ENCODE peak calls at places on chromosome 6, in six cellular contexts. One of them, this sample, is unnamed.

GRCh38 chr6:44697333-44697732 is 309.8 kb downstream of the CDC5L start:
- DNase-seq in right cardiac atrium: peak; percentile 43
- DNase-seq in activated T-cell treated with anti-CD3 and anti-CD28 coated beads, Interleukin-2, amount 50 U/mL, for 4 hours: no peak
- DNase-seq in fibroblast of lung: no peak
- DNase-seq in stimulated activated CD4-positive, alpha-beta T cell treated with anti-CD3 and anti-CD28 coated beads, Interleukin-15, amount 100 ng/mL, for 48 hours: no peak
- DNase-seq in NCI-H1694 treated with DMSO at 0.1 percent for 48 hours: no peak
- DNase-seq in this sample: no peak

GRCh38 chr6:153215242-153215641 is 84.2 kb upstream of the RGS17 start:
- DNase-seq in stimulated activated CD4-positive, alpha-beta T cell treated with anti-CD3 and anti-CD28 coated beads, Interleukin-15, amount 100 ng/mL, for 48 hours: no peak
- DNase-seq in activated T-cell treated with anti-CD3 and anti-CD28 coated beads, Interleukin-2, amount 50 U/mL, for 4 hours: no peak
- DNase-seq in NCI-H1694 treated with DMSO at 0.1 percent for 48 hours: no peak
- DNase-seq in right cardiac atrium: no peak
- DNase-seq in fibroblast of lung: no peak
- DNase-seq in this sample: no peak

GRCh38 chr6:2945069-2945452 is 26.3 kb downstream of the SERPINB6 start:
- DNase-seq in fibroblast of lung: no peak
- DNase-seq in right cardiac atrium: peak; percentile 18
- DNase-seq in NCI-H1694 treated with DMSO at 0.1 percent for 48 hours: no peak
- DNase-seq in activated T-cell treated with anti-CD3 and anti-CD28 coated beads, Interleukin-2, amount 50 U/mL, for 4 hours: no peak
- DNase-seq in stimulated activated CD4-positive, alpha-beta T cell treated with anti-CD3 and anti-CD28 coated beads, Interleukin-15, amount 100 ng/mL, for 48 hours: no peak
- DNase-seq in this sample: no peak

GRCh38 chr6:87182321-87182720 is 27.0 kb downstream of the ZNF292 start:
- DNase-seq in right cardiac atrium: no peak
- DNase-seq in activated T-cell treated with anti-CD3 and anti-CD28 coated beads, Interleukin-2, amount 50 U/mL, for 4 hours: no peak
- DNase-seq in fibroblast of lung: no peak
- DNase-seq in NCI-H1694 treated with DMSO at 0.1 percent for 48 hours: no peak
- DNase-seq in stimulated activated CD4-positive, alpha-beta T cell treated with anti-CD3 and anti-CD28 coated beads, Interleukin-15, amount 100 ng/mL, for 48 hours: no peak
- DNase-seq in this sample: no peak

GRCh38 chr6:159833556-159833955 is 33.5 kb downstream of the PNLDC1 start:
- DNase-seq in activated T-cell treated with anti-CD3 and anti-CD28 coated beads, Interleukin-2, amount 50 U/mL, for 4 hours: no peak
- DNase-seq in stimulated activated CD4-positive, alpha-beta T cell treated with anti-CD3 and anti-CD28 coated beads, Interleukin-15, amount 100 ng/mL, for 48 hours: no peak
- DNase-seq in fibroblast of lung: peak; percentile 5
- DNase-seq in NCI-H1694 treated with DMSO at 0.1 percent for 48 hours: no peak
- DNase-seq in right cardiac atrium: no peak
- DNase-seq in this sample: no peak

GRCh38 chr6:127267742-127268588 is 1.3 kb downstream of the RNF146 start:
- DNase-seq in activated T-cell treated with anti-CD3 and anti-CD28 coated beads, Interleukin-2, amount 50 U/mL, for 4 hours: no peak
- DNase-seq in stimulated activated CD4-positive, alpha-beta T cell treated with anti-CD3 and anti-CD28 coated beads, Interleukin-15, amount 100 ng/mL, for 48 hours: no peak
- DNase-seq in right cardiac atrium: peak; percentile 40
- DNase-seq in NCI-H1694 treated with DMSO at 0.1 percent for 48 hours: no peak
- DNase-seq in fibroblast of lung: no peak
- DNase-seq in this sample: no peak

GRCh38 chr6:141848029-141848890 is 284.5 kb upstream of the GJE1 start:
- DNase-seq in right cardiac atrium: no peak
- DNase-seq in activated T-cell treated with anti-CD3 and anti-CD28 coated beads, Interleukin-2, amount 50 U/mL, for 4 hours: no peak
- DNase-seq in stimulated activated CD4-positive, alpha-beta T cell treated with anti-CD3 and anti-CD28 coated beads, Interleukin-15, amount 100 ng/mL, for 48 hours: no peak
- DNase-seq in NCI-H1694 treated with DMSO at 0.1 percent for 48 hours: no peak
- DNase-seq in fibroblast of lung: peak; percentile 32
- DNase-seq in this sample: no peak

GRCh38 chr6:110800839-110801196 is 14.5 kb downstream of the CDK19 start:
- DNase-seq in NCI-H1694 treated with DMSO at 0.1 percent for 48 hours: no peak
- DNase-seq in stimulated activated CD4-positive, alpha-beta T cell treated with anti-CD3 and anti-CD28 coated beads, Interleukin-15, amount 100 ng/mL, for 48 hours: no peak
- DNase-seq in activated T-cell treated with anti-CD3 and anti-CD28 coated beads, Interleukin-2, amount 50 U/mL, for 4 hours: no peak
- DNase-seq in fibroblast of lung: no peak
- DNase-seq in right cardiac atrium: no peak
- DNase-seq in this sample: no peak

GRCh38 chr6:155660243-155660977 is 204.8 kb upstream of the NOX3 start:
- DNase-seq in NCI-H1694 treated with DMSO at 0.1 percent for 48 hours: no peak
- DNase-seq in fibroblast of lung: no peak
- DNase-seq in activated T-cell treated with anti-CD3 and anti-CD28 coated beads, Interleukin-2, amount 50 U/mL, for 4 hours: no peak
- DNase-seq in right cardiac atrium: no peak
- DNase-seq in stimulated activated CD4-positive, alpha-beta T cell treated with anti-CD3 and anti-CD28 coated beads, Interleukin-15, amount 100 ng/mL, for 48 hours: no peak
- DNase-seq in this sample: no peak

GRCh38 chr6:139124887-139125672 is 9.8 kb upstream of the HECA start:
- DNase-seq in NCI-H1694 treated with DMSO at 0.1 percent for 48 hours: peak; percentile 12
- DNase-seq in stimulated activated CD4-positive, alpha-beta T cell treated with anti-CD3 and anti-CD28 coated beads, Interleukin-15, amount 100 ng/mL, for 48 hours: peak; percentile 73
- DNase-seq in right cardiac atrium: peak; percentile 84
- DNase-seq in fibroblast of lung: peak; percentile 56
- DNase-seq in activated T-cell treated with anti-CD3 and anti-CD28 coated beads, Interleukin-2, amount 50 U/mL, for 4 hours: peak; percentile 70
- DNase-seq in this sample: peak; percentile 34

GRCh38 chr6:128144320-128144719 is 243.5 kb upstream of the THEMIS start:
- DNase-seq in NCI-H1694 treated with DMSO at 0.1 percent for 48 hours: no peak
- DNase-seq in fibroblast of lung: no peak
- DNase-seq in activated T-cell treated with anti-CD3 and anti-CD28 coated beads, Interleukin-2, amount 50 U/mL, for 4 hours: no peak
- DNase-seq in right cardiac atrium: no peak
- DNase-seq in stimulated activated CD4-positive, alpha-beta T cell treated with anti-CD3 and anti-CD28 coated beads, Interleukin-15, amount 100 ng/mL, for 48 hours: no peak
- DNase-seq in this sample: peak; percentile 8

GRCh38 chr6:10800810-10801209 is 37.5 kb downstream of the MAK start:
- DNase-seq in right cardiac atrium: no peak
- DNase-seq in stimulated activated CD4-positive, alpha-beta T cell treated with anti-CD3 and anti-CD28 coated beads, Interleukin-15, amount 100 ng/mL, for 48 hours: no peak
- DNase-seq in fibroblast of lung: peak; percentile 39
- DNase-seq in NCI-H1694 treated with DMSO at 0.1 percent for 48 hours: no peak
- DNase-seq in activated T-cell treated with anti-CD3 and anti-CD28 coated beads, Interleukin-2, amount 50 U/mL, for 4 hours: no peak
- DNase-seq in this sample: no peak

GRCh38 chr6:147507162-147508072 is 1.1 kb upstream of the SAMD5 start:
- DNase-seq in right cardiac atrium: peak; percentile 47
- DNase-seq in NCI-H1694 treated with DMSO at 0.1 percent for 48 hours: no peak
- DNase-seq in fibroblast of lung: peak; percentile 13
- DNase-seq in stimulated activated CD4-positive, alpha-beta T cell treated with anti-CD3 and anti-CD28 coated beads, Interleukin-15, amount 100 ng/mL, for 48 hours: no peak
- DNase-seq in activated T-cell treated with anti-CD3 and anti-CD28 coated beads, Interleukin-2, amount 50 U/mL, for 4 hours: no peak
- DNase-seq in this sample: peak; percentile 46

GRCh38 chr6:113288409-113288808 is 568.7 kb upstream of the MARCKS start:
- DNase-seq in NCI-H1694 treated with DMSO at 0.1 percent for 48 hours: no peak
- DNase-seq in right cardiac atrium: no peak
- DNase-seq in stimulated activated CD4-positive, alpha-beta T cell treated with anti-CD3 and anti-CD28 coated beads, Interleukin-15, amount 100 ng/mL, for 48 hours: no peak
- DNase-seq in activated T-cell treated with anti-CD3 and anti-CD28 coated beads, Interleukin-2, amount 50 U/mL, for 4 hours: no peak
- DNase-seq in fibroblast of lung: no peak
- DNase-seq in this sample: no peak

GRCh38 chr6:43113431-43114260 is 37.5 kb downstream of the PTK7 start:
- DNase-seq in stimulated activated CD4-positive, alpha-beta T cell treated with anti-CD3 and anti-CD28 coated beads, Interleukin-15, amount 100 ng/mL, for 48 hours: no peak
- DNase-seq in NCI-H1694 treated with DMSO at 0.1 percent for 48 hours: no peak
- DNase-seq in activated T-cell treated with anti-CD3 and anti-CD28 coated beads, Interleukin-2, amount 50 U/mL, for 4 hours: no peak
- DNase-seq in fibroblast of lung: no peak
- DNase-seq in right cardiac atrium: no peak
- DNase-seq in this sample: no peak

GRCh38 chr6:36701401-36701991 is 3.9 kb downstream of the RAB44 start:
- DNase-seq in fibroblast of lung: no peak
- DNase-seq in NCI-H1694 treated with DMSO at 0.1 percent for 48 hours: no peak
- DNase-seq in right cardiac atrium: no peak
- DNase-seq in activated T-cell treated with anti-CD3 and anti-CD28 coated beads, Interleukin-2, amount 50 U/mL, for 4 hours: no peak
- DNase-seq in stimulated activated CD4-positive, alpha-beta T cell treated with anti-CD3 and anti-CD28 coated beads, Interleukin-15, amount 100 ng/mL, for 48 hours: no peak
- DNase-seq in this sample: peak; percentile 12

GRCh38 chr6:43246301-43247114 is 3.2 kb downstream of the TTBK1 start:
- DNase-seq in activated T-cell treated with anti-CD3 and anti-CD28 coated beads, Interleukin-2, amount 50 U/mL, for 4 hours: no peak
- DNase-seq in fibroblast of lung: no peak
- DNase-seq in stimulated activated CD4-positive, alpha-beta T cell treated with anti-CD3 and anti-CD28 coated beads, Interleukin-15, amount 100 ng/mL, for 48 hours: no peak
- DNase-seq in right cardiac atrium: peak; percentile 84
- DNase-seq in NCI-H1694 treated with DMSO at 0.1 percent for 48 hours: no peak
- DNase-seq in this sample: peak; percentile 53

GRCh38 chr6:2852514-2852855 is 10.8 kb upstream of the SERPINB1 start:
- DNase-seq in NCI-H1694 treated with DMSO at 0.1 percent for 48 hours: no peak
- DNase-seq in right cardiac atrium: no peak
- DNase-seq in stimulated activated CD4-positive, alpha-beta T cell treated with anti-CD3 and anti-CD28 coated beads, Interleukin-15, amount 100 ng/mL, for 48 hours: no peak
- DNase-seq in activated T-cell treated with anti-CD3 and anti-CD28 coated beads, Interleukin-2, amount 50 U/mL, for 4 hours: no peak
- DNase-seq in fibroblast of lung: no peak
- DNase-seq in this sample: no peak

GRCh38 chr6:73943401-73943800 is 247.4 kb downstream of the CD109 start:
- DNase-seq in stimulated activated CD4-positive, alpha-beta T cell treated with anti-CD3 and anti-CD28 coated beads, Interleukin-15, amount 100 ng/mL, for 48 hours: no peak
- DNase-seq in activated T-cell treated with anti-CD3 and anti-CD28 coated beads, Interleukin-2, amount 50 U/mL, for 4 hours: no peak
- DNase-seq in NCI-H1694 treated with DMSO at 0.1 percent for 48 hours: no peak
- DNase-seq in right cardiac atrium: no peak
- DNase-seq in fibroblast of lung: no peak
- DNase-seq in this sample: no peak

GRCh38 chr6:127737009-127737486 is 160.1 kb downstream of the C6orf58 start:
- DNase-seq in stimulated activated CD4-positive, alpha-beta T cell treated with anti-CD3 and anti-CD28 coated beads, Interleukin-15, amount 100 ng/mL, for 48 hours: peak; percentile 4
- DNase-seq in activated T-cell treated with anti-CD3 and anti-CD28 coated beads, Interleukin-2, amount 50 U/mL, for 4 hours: peak; percentile 16
- DNase-seq in NCI-H1694 treated with DMSO at 0.1 percent for 48 hours: peak; percentile 83
- DNase-seq in right cardiac atrium: no peak
- DNase-seq in fibroblast of lung: peak; percentile 60
- DNase-seq in this sample: peak; percentile 89

GRCh38 chr6:68901044-68901443 is 266.0 kb downstream of the ADGRB3 start:
- DNase-seq in activated T-cell treated with anti-CD3 and anti-CD28 coated beads, Interleukin-2, amount 50 U/mL, for 4 hours: no peak
- DNase-seq in NCI-H1694 treated with DMSO at 0.1 percent for 48 hours: no peak
- DNase-seq in stimulated activated CD4-positive, alpha-beta T cell treated with anti-CD3 and anti-CD28 coated beads, Interleukin-15, amount 100 ng/mL, for 48 hours: no peak
- DNase-seq in right cardiac atrium: no peak
- DNase-seq in fibroblast of lung: no peak
- DNase-seq in this sample: no peak

GRCh38 chr6:139338845-139339244 is 35.6 kb downstream of the CITED2 start:
- DNase-seq in NCI-H1694 treated with DMSO at 0.1 percent for 48 hours: no peak
- DNase-seq in fibroblast of lung: no peak
- DNase-seq in stimulated activated CD4-positive, alpha-beta T cell treated with anti-CD3 and anti-CD28 coated beads, Interleukin-15, amount 100 ng/mL, for 48 hours: no peak
- DNase-seq in activated T-cell treated with anti-CD3 and anti-CD28 coated beads, Interleukin-2, amount 50 U/mL, for 4 hours: no peak
- DNase-seq in right cardiac atrium: no peak
- DNase-seq in this sample: no peak

GRCh38 chr6:132053523-132053922 is 102.4 kb upstream of the CCN2 start:
- DNase-seq in fibroblast of lung: peak; percentile 84
- DNase-seq in right cardiac atrium: no peak
- DNase-seq in stimulated activated CD4-positive, alpha-beta T cell treated with anti-CD3 and anti-CD28 coated beads, Interleukin-15, amount 100 ng/mL, for 48 hours: no peak
- DNase-seq in NCI-H1694 treated with DMSO at 0.1 percent for 48 hours: no peak
- DNase-seq in activated T-cell treated with anti-CD3 and anti-CD28 coated beads, Interleukin-2, amount 50 U/mL, for 4 hours: no peak
- DNase-seq in this sample: no peak

This sample was measured in NCI-H2171 treated with DMSO at 0.1 percent for 48 hours.